ENCODE peak calls at places on chromosomes 12 and 14, in ten cellular contexts. T, U, J, M, R, C, G, K, V and N are unnamed samples.

GRCh38 chr12:33439587-33440011 is at the start of gene SYT10:
- DNase-seq in T (no peak), U (peak; percentile 54), J (no peak), M (peak; percentile 32), R (no peak), C (peak; percentile 26), G (no peak), K (no peak), V (peak; percentile 5), N (no peak)

GRCh38 chr12:101051151-101051550 is 158.9 kb downstream of the SLC5A8 start:
- DNase-seq in T (no peak), U (no peak), J (no peak), M (no peak), R (no peak), C (no peak), G (no peak), K (no peak), V (peak; percentile 21), N (no peak)

GRCh38 chr12:4267904-4268548 is 5.5 kb upstream of the CCND2 start:
- DNase-seq in T (no peak), U (peak; percentile 51), J (no peak), M (no peak), R (no peak), C (no peak), G (no peak), K (no peak), V (no peak), N (no peak)

GRCh38 chr12:66813137-66813867 is 134.4 kb upstream of the GRIP1 start:
- DNase-seq in T (no peak), U (no peak), J (peak; percentile 20), M (peak; percentile 83), R (no peak), C (peak; percentile 62), G (no peak), K (no peak), V (no peak), N (no peak)

GRCh38 chr14:94717808-94718207 is 52.1 kb downstream of the GSC start:
- DNase-seq in T (no peak), U (no peak), J (no peak), M (no peak), R (no peak), C (no peak), G (no peak), K (no peak), V (no peak), N (no peak)

GRCh38 chr14:105322791-105323556 is 8.4 kb downstream of the PACS2 start:
- DNase-seq in T (no peak), U (no peak), J (no peak), M (no peak), R (no peak), C (no peak), G (no peak), K (no peak), V (no peak), N (peak; percentile 40)

GRCh38 chr12:124734224-124734788 is 129.4 kb downstream of the SCARB1 start:
- DNase-seq in T (no peak), U (peak; percentile 84), J (peak; percentile 94), M (no peak), R (no peak), C (no peak), G (no peak), K (no peak), V (no peak), N (peak; percentile 97)

GRCh38 chr12:47980779-47981495 is 17.5 kb downstream of the TMEM106C start:
- DNase-seq in T (no peak), U (no peak), J (no peak), M (no peak), R (no peak), C (no peak), G (no peak), K (no peak), V (no peak), N (no peak)

GRCh38 chr12:109277899-109278762 is 31.0 kb downstream of the FOXN4 start:
- DNase-seq in T (no peak), U (no peak), J (peak; percentile 17), M (peak; percentile 62), R (no peak), C (peak; percentile 13), G (no peak), K (no peak), V (peak; percentile 30), N (peak; percentile 91)

GRCh38 chr12:105573574-105573973 is 243.1 kb downstream of the C12orf75 start:
- DNase-seq in T (no peak), U (no peak), J (no peak), M (peak; percentile 65), R (no peak), C (no peak), G (no peak), K (no peak), V (no peak), N (no peak)

GRCh38 chr14:61153436-61153835 is 127.7 kb downstream of the TMEM30B start:
- DNase-seq in T (no peak), U (no peak), J (peak; percentile 96), M (peak; percentile 10), R (no peak), C (peak; percentile 30), G (no peak), K (no peak), V (no peak), N (no peak)

GRCh38 chr12:89748791-89749190 is 40.2 kb upstream of the ATP2B1 start:
- DNase-seq in T (no peak), U (no peak), J (no peak), M (no peak), R (no peak), C (no peak), G (no peak), K (no peak), V (no peak), N (no peak)

GRCh38 chr14:98931911-98932310 is 340.1 kb downstream of the BCL11B start:
- DNase-seq in T (peak; percentile 57), U (no peak), J (no peak), M (no peak), R (no peak), C (no peak), G (peak; percentile 65), K (peak; percentile 53), V (no peak), N (peak; percentile 30)

GRCh38 chr12:89098390-89099102 is 253.8 kb downstream of the DUSP6 start:
- DNase-seq in T (no peak), U (no peak), J (no peak), M (peak; percentile 71), R (peak; percentile 39), C (no peak), G (no peak), K (no peak), V (no peak), N (no peak)

GRCh38 chr14:68674538-68675232 is 118.2 kb downstream of the ZFP36L1 start:
- DNase-seq in T (no peak), U (no peak), J (no peak), M (no peak), R (no peak), C (no peak), G (no peak), K (no peak), V (no peak), N (no peak)

GRCh38 chr12:114780746-114781399 is 96.9 kb upstream of the TBX3 start:
- DNase-seq in T (no peak), U (no peak), J (no peak), M (no peak), R (no peak), C (peak; percentile 1), G (no peak), K (no peak), V (no peak), N (no peak)

GRCh38 chr12:7884687-7885086 is 12.0 kb upstream of the SLC2A14 start:
- DNase-seq in T (no peak), U (peak; percentile 65), J (no peak), M (no peak), R (no peak), C (no peak), G (no peak), K (no peak), V (no peak), N (peak; percentile 75)

GRCh38 chr12:63897931-63898330 is 53.4 kb downstream of the SRGAP1 start:
- DNase-seq in T (no peak), U (peak; percentile 66), J (no peak), M (no peak), R (peak; percentile 9), C (no peak), G (no peak), K (no peak), V (no peak), N (peak; percentile 42)

GRCh38 chr14:54775486-54776100 is 127.0 kb downstream of the GCH1 start:
- DNase-seq in T (no peak), U (no peak), J (no peak), M (no peak), R (no peak), C (no peak), G (no peak), K (no peak), V (no peak), N (no peak)

GRCh38 chr12:122867701-122868461 is 28.0 kb downstream of the VPS37B start:
- DNase-seq in T (no peak), U (no peak), J (no peak), M (peak; percentile 85), R (no peak), C (peak; percentile 85), G (no peak), K (no peak), V (no peak), N (peak; percentile 54)

GRCh38 chr14:33950320-33951182 is at the start of gene EGLN3:
- DNase-seq in T (no peak), U (peak; percentile 70), J (peak; percentile 94), M (peak; percentile 92), R (peak; percentile 37), C (peak; percentile 92), G (peak; percentile 7), K (peak; percentile 87), V (peak; percentile 88), N (no peak)